ENCODE peak calls at places on chromosomes 7 and 10, in four cellular contexts. P is HFF-Myc; A is NT2/D1; X is stimulated activated CD8-positive, alpha-beta memory T cell treated with anti-CD3 and anti-CD28 coated beads, Interleukin-7, amount 100 ng/mL, for 1 hour. I is an unnamed sample.

GRCh38 chr10:25933653-25934608 is at the start of gene MYO3A:
- DNase-seq in X (no peak), P (no peak), A (peak), I (peak)

GRCh38 chr7:138355254-138355653 is 104.8 kb upstream of the TRIM24 start:
- DNase-seq in P (no peak), X (no peak), A (no peak), I (no peak)

GRCh38 chr10:27426948-27427467 is 77.1 kb upstream of the RAB18 start:
- DNase-seq in A (no peak), X (no peak), P (no peak), I (no peak)

GRCh38 chr10:120511165-120511564 is 54.1 kb downstream of the PLPP4 start:
- DNase-seq in A (no peak), X (no peak), P (no peak), I (no peak)

GRCh38 chr7:112081778-112082177 is 124.4 kb downstream of the DOCK4 start:
- DNase-seq in A (no peak), X (no peak), P (no peak), I (no peak)

GRCh38 chr7:69622960-69623359 is 24.7 kb downstream of the AUTS2 start:
- DNase-seq in X (no peak), A (no peak), P (no peak), I (no peak)

GRCh38 chr10:33487014-33487776 is 152.7 kb upstream of the NRP1 start:
- DNase-seq in A (no peak), P (no peak), X (no peak), I (no peak)

GRCh38 chr10:35367991-35368390 is 31.7 kb downstream of the CCNY start:
- DNase-seq in P (no peak), A (no peak), X (no peak), I (no peak)

GRCh38 chr7:28749673-28750072 is 208.5 kb downstream of the TRIL start:
- DNase-seq in P (no peak), X (no peak), A (no peak), I (no peak)

GRCh38 chr10:350981-351501 is 215.8 kb downstream of the ZMYND11 start:
- DNase-seq in X (no peak), A (no peak), P (no peak), I (no peak)

GRCh38 chr10:89201345-89202032 is 5.6 kb downstream of the CH25H start:
- DNase-seq in A (no peak), X (no peak), P (no peak), I (no peak)

GRCh38 chr10:43135656-43136055 is 2.6 kb upstream of the CSGALNACT2 start:
- DNase-seq in P (no peak), A (no peak), X (no peak), I (peak)

GRCh38 chr7:36651404-36651803 is 72.9 kb downstream of the AOAH start:
- DNase-seq in P (no peak), A (no peak), X (no peak), I (no peak)

I was measured in GM20000.